ENCODE peak calls at places on chromosome 1, in nine cellular contexts. X is MM.1S; Q is posterior cingulate gyrus; F is activated naive CD8-positive, alpha-beta T cell treated with anti-CD3 and anti-CD28 coated beads for 36 hours; P is NCI-H1436; N is fibroblast of the conjunctiva; G is NCI-H2029 treated with DMSO at 0.1 percent for 48 hours; W is prostate gland; A is AG04450. R is an unnamed sample.

GRCh38 chr1:164637461-164638375 is 78.7 kb downstream of the PBX1 start:
- DNase-seq in X (no peak), Q (no peak), F (no peak), P (no peak), N (peak; percentile 65), G (no peak), W (no peak), A (peak; percentile 27), R (no peak)

GRCh38 chr1:58814251-58815068 is 30.6 kb upstream of the JUN start:
- DNase-seq in X (no peak), Q (peak; percentile 81), F (no peak), P (no peak), N (no peak), G (no peak), W (peak; percentile 68), A (no peak), R (no peak)

GRCh38 chr1:236685917-236686814 is at the start of gene ACTN2:
- DNase-seq in X (no peak), Q (peak; percentile 76), F (peak; percentile 56), P (no peak), N (no peak), G (no peak), W (no peak), A (no peak), R (no peak)

GRCh38 chr1:43878440-43878839 is 55.2 kb upstream of the ARTN start:
- DNase-seq in X (no peak), Q (no peak), F (no peak), P (no peak), N (no peak), G (no peak), W (no peak), A (no peak), R (no peak)

GRCh38 chr1:33168556-33169289 is 13.1 kb downstream of the TRIM62 start:
- DNase-seq in X (no peak), Q (no peak), F (no peak), P (no peak), N (no peak), G (no peak), W (no peak), A (no peak), R (no peak)

GRCh38 chr1:203343956-203344355 is 7.0 kb downstream of the FMOD start:
- DNase-seq in X (no peak), Q (no peak), F (no peak), P (no peak), N (no peak), G (no peak), W (no peak), A (no peak), R (no peak)

GRCh38 chr1:95010158-95010557 is 62.6 kb downstream of the ALG14 start:
- DNase-seq in X (no peak), Q (no peak), F (no peak), P (no peak), N (no peak), G (no peak), W (no peak), A (no peak), R (no peak)

GRCh38 chr1:147597010-147597409 is 55.7 kb downstream of the BCL9 start:
- DNase-seq in X (no peak), Q (no peak), F (no peak), P (no peak), N (no peak), G (no peak), W (no peak), A (no peak), R (no peak)

GRCh38 chr1:212179394-212180076 is 105.7 kb upstream of the PPP2R5A start:
- DNase-seq in X (no peak), Q (no peak), F (no peak), P (no peak), N (peak; percentile 69), G (no peak), W (no peak), A (peak; percentile 77), R (no peak)

GRCh38 chr1:90175490-90176157 is 180.7 kb downstream of the ZNF326 start:
- DNase-seq in X (no peak), Q (no peak), F (no peak), P (no peak), N (no peak), G (no peak), W (no peak), A (no peak), R (no peak)

GRCh38 chr1:217924924-217925323 is 293.8 kb downstream of the SPATA17 start:
- DNase-seq in X (no peak), Q (peak; percentile 74), F (no peak), P (no peak), N (no peak), G (no peak), W (no peak), A (no peak), R (no peak)

R was measured in central memory CD8-positive, alpha-beta T cell.